ENCODE peak calls at places on chromosomes 11 and 22, in eight cellular contexts. S is GM12878, Y is sigmoid colon, V is stomach, E is HCT116, M is GM23338, Z is esophagus muscularis mucosa, B is HL-60. P is an unnamed sample.
A peak's percentile ranks its signal among the peaks of the same experiment; 100 is the strongest.

GRCh38 chr11:16363709-16364108 is 7.4 kb upstream of the SOX6 start:
- DNase-seq in S (no peak), Y (no peak), B (no peak), E (no peak), V (no peak), Z (no peak), M (no peak), P (no peak)

GRCh38 chr22:40819741-40820140 is 595 bp upstream of the SLC25A17 start:
- DNase-seq in Y (no peak), S (no peak), M (peak; percentile 8), Z (no peak), B (peak; percentile 30), E (no peak), V (no peak), P (no peak)

GRCh38 chr11:124983674-124984511 is 29.9 kb downstream of the CCDC15 start:
- DNase-seq in Z (no peak), M (no peak), V (no peak), Y (no peak), E (no peak), B (no peak), S (no peak), P (no peak)

GRCh38 chr22:33247758-33248157 is 189.6 kb upstream of the SYN3 start:
- DNase-seq in B (no peak), E (no peak), V (no peak), Z (peak; percentile 8), S (peak; percentile 81), M (no peak), Y (no peak), P (no peak)

GRCh38 chr11:128763224-128763623 is 69.4 kb downstream of the FLI1 start:
- DNase-seq in M (no peak), E (no peak), Y (no peak), S (no peak), Z (no peak), B (no peak), V (no peak), P (no peak)

GRCh38 chr22:32378703-32379272 is 21.1 kb downstream of the RFPL3 start:
- DNase-seq in E (peak; percentile 54), V (no peak), M (peak; percentile 93), Z (no peak), B (peak; percentile 16), S (no peak), Y (no peak), P (peak; percentile 22)

GRCh38 chr11:77250881-77251640 is 50.4 kb downstream of the GDPD4 start:
- DNase-seq in S (no peak), B (no peak), M (no peak), Y (no peak), E (no peak), Z (no peak), V (no peak), P (no peak)

GRCh38 chr11:96293583-96293982 is 49.4 kb downstream of the MAML2 start:
- DNase-seq in S (peak; percentile 69), V (no peak), M (no peak), Z (no peak), Y (no peak), B (no peak), E (no peak), P (no peak)

GRCh38 chr11:130359419-130359818 is 44.7 kb upstream of the ZBTB44 start:
- DNase-seq in E (no peak), Y (no peak), B (no peak), M (no peak), Z (no peak), V (no peak), S (no peak), P (no peak)

GRCh38 chr11:47616726-47617416 is 22.7 kb upstream of the C1QTNF4 start:
- DNase-seq in E (peak; percentile 21), Y (peak; percentile 71), Z (no peak), V (no peak), S (no peak), M (peak; percentile 77), B (peak; percentile 46), P (peak; percentile 25)

GRCh38 chr11:7548659-7549283 is 35.0 kb downstream of the PPFIBP2 start:
- DNase-seq in M (peak; percentile 87), E (peak; percentile 16), B (no peak), Z (no peak), S (no peak), Y (no peak), V (peak; percentile 64), P (peak; percentile 66)

GRCh38 chr22:19756288-19757128 is 4.1 kb upstream of the TBX1 start:
- DNase-seq in E (peak; percentile 34), Z (no peak), V (peak; percentile 79), Y (no peak), S (no peak), M (peak; percentile 73), B (no peak), P (peak; percentile 71)

GRCh38 chr11:17923213-17923612 is 89.6 kb downstream of the SERGEF start:
- DNase-seq in M (no peak), E (no peak), B (no peak), S (no peak), Z (peak; percentile 80), V (no peak), Y (no peak), P (no peak)

GRCh38 chr11:87120937-87121336 is 83.2 kb downstream of the TMEM135 start:
- DNase-seq in E (no peak), Z (no peak), M (no peak), S (no peak), Y (no peak), B (no peak), V (no peak), P (no peak)

GRCh38 chr22:28594784-28595324 is 84.8 kb downstream of the TTC28 start:
- DNase-seq in V (no peak), M (peak; percentile 82), B (peak; percentile 16), Y (no peak), S (no peak), Z (no peak), E (peak; percentile 35), P (no peak)

GRCh38 chr11:121636341-121637176 is 183.8 kb upstream of the SORL1-AS1 start:
- DNase-seq in E (no peak), M (no peak), V (no peak), S (no peak), B (peak; percentile 25), Y (no peak), Z (no peak), P (no peak)
- TF ChIP-seq POLR2AphosphoS5 in E (no peak), M (no peak), V (no peak), S (no peak), B (no peak), Y (no peak), Z (no peak), P (no peak)

GRCh38 chr11:763073-763463 is 14.2 kb downstream of the GATD1 start:
- DNase-seq in Y (no peak), S (no peak), E (no peak), V (peak; percentile 64), B (no peak), Z (no peak), M (peak; percentile 67), P (peak; percentile 72)
- H3K4me3 ChIP-seq in Y (no peak overlapping the region), S (no peak overlapping the region), E (peak overlapping the region; percentile 50), V (no peak overlapping the region), B (no peak overlapping the region), Z (no peak overlapping the region), M (no peak overlapping the region), P (no peak overlapping the region)

GRCh38 chr11:66624450-66624849 is 8.0 kb downstream of the RBM14 start:
- DNase-seq in Y (no peak), Z (no peak), M (no peak), B (no peak), V (no peak), E (no peak), S (no peak), P (no peak)
- TF ChIP-seq POLR2AphosphoS5 in Y (no peak), Z (no peak), M (no peak), B (no peak), V (no peak), E (no peak), S (no peak), P (no peak)

GRCh38 chr11:26878959-26879581 is 114.8 kb upstream of the FIBIN start:
- DNase-seq in S (no peak), Y (no peak), M (peak; percentile 43), Z (no peak), E (no peak), B (no peak), V (no peak), P (no peak)
- H3K4me3 ChIP-seq in S (no peak overlapping the region), Y (no peak overlapping the region), M (no peak overlapping the region), Z (no peak overlapping the region), E (no peak overlapping the region), B (no peak overlapping the region), V (no peak overlapping the region), P (no peak overlapping the region)

GRCh38 chr22:25154686-25154999 is 45.0 kb upstream of the CRYBB3 start:
- DNase-seq in Y (no peak), M (no peak), Z (no peak), S (no peak), V (no peak), B (no peak), E (no peak), P (no peak)

GRCh38 chr22:25149014-25149413 is 50.6 kb upstream of the CRYBB3 start:
- DNase-seq in B (no peak), E (no peak), S (no peak), M (no peak), V (no peak), Z (no peak), Y (no peak), P (no peak)

GRCh38 chr22:25159028-25159427 is 40.6 kb upstream of the CRYBB3 start:
- DNase-seq in E (no peak), Z (no peak), B (no peak), V (no peak), Y (no peak), S (no peak), M (no peak), P (no peak)

GRCh38 chr22:25156736-25157135 is 42.9 kb upstream of the CRYBB3 start:
- DNase-seq in Z (no peak), M (no peak), S (no peak), V (no peak), B (no peak), Y (no peak), E (no peak), P (no peak)

DNA sequence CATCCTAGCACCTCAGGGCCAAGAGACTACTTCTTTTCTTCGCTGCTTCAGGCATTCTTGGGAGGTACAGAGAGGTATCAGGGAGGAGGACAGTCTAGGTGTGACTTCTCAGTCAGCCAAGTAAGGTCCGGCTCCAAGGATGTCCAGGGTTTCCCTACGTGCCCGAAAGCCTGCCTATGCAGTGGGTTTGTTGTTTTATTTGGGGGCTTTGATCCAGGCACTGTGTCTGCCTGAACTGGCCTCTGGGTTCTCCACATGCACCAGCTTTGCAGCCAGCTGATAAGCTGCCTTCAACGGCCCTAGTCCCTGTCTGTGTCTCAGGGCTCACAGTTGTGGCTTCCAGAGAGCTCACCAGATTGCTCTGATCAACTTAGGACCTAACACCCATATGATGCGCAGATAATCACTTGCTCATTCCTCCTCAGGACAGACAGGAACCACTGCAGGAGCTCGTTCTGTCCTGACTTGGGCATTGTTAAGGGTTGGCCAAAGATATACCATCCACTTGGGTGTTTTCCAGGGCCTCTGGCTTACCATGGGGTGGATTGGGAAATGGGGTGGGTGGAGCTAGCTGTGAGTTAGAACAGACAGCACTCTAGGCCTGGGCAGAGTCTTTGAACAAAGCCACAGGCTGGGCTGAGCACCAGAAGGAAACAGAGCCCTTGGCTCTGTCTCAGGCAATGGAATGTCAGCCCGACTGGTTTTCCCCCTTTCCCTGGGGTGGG is 45.5 kb upstream of the CRYBB3 start:
- DNase-seq in M (peak; percentile 54), S (no peak), V (peak; percentile 89), Y (peak; percentile 94), B (no peak), E (no peak), Z (no peak), P (peak; percentile 80)
- TF ChIP-seq POLR2AphosphoS5 in M (no peak), S (no peak), V (no peak), Y (peak; percentile 67), B (no peak), E (no peak), Z (peak; percentile 52), P (peak; percentile 49)

GRCh38 chr11:59102259-59102765 is 4.7 kb upstream of the FAM111B start:
- DNase-seq in S (peak; percentile 74), Y (peak; percentile 69), Z (no peak), B (no peak), V (peak; percentile 65), M (peak; percentile 96), E (no peak), P (peak; percentile 66)
- H3K4me3 ChIP-seq in S (peak overlapping the region; percentile 72), Y (peak overlapping the region; percentile 19), Z (peak overlapping the region; percentile 21), B (peak overlapping the region; percentile 26), V (peak overlapping the region; percentile 27), M (peak overlapping the region; percentile 51), E (no peak overlapping the region), P (peak overlapping the region; percentile 40)

P was measured in transverse colon.